ENCODE peak calls at places on chromosomes 13 and 19, in nine cellular contexts. D is adrenal gland, O is ovary, S is Kasumi-1, U is hippocampal formation, L is lung, V is NCI-H1092, G is kidney glomerular epithelial cell, Y is progenitor cell of endocrine pancreas. X is an unnamed sample.

GRCh38 chr19:56310462-56310861 is 4.2 kb downstream of the ZSCAN5A start:
- DNase-seq in D (no peak), O (no peak), S (no peak), U (no peak), L (no peak), V (no peak), G (no peak), Y (no peak), X (no peak)

GRCh38 chr13:112891477-112892401 is 77.3 kb upstream of the MCF2L start:
- DNase-seq in D (no peak), O (no peak), S (no peak), U (no peak), L (no peak), V (no peak), G (no peak), Y (no peak), X (no peak)

GRCh38 chr13:34161829-34162544 is 344.0 kb downstream of the RFC3 start:
- DNase-seq in D (no peak), O (no peak), S (no peak), U (no peak), L (no peak), V (peak; percentile 2), G (no peak), Y (no peak), X (no peak)

GRCh38 chr13:50156722-50157121 is 141.5 kb downstream of the KCNRG start:
- DNase-seq in D (no peak), O (no peak), S (no peak), U (no peak), L (no peak), V (no peak), G (no peak), Y (no peak), X (peak; percentile 44)

GRCh38 chr19:10380311-10381102 is at the start of gene TYK2:
- DNase-seq in D (peak; percentile 98), O (peak; percentile 98), S (peak; percentile 97), U (peak; percentile 95), L (peak; percentile 97), V (peak; percentile 99), G (peak; percentile 93), Y (peak; percentile 94), X (peak; percentile 99)

GRCh38 chr13:112893570-112894422 is 75.2 kb upstream of the MCF2L start:
- DNase-seq in D (no peak), O (peak; percentile 57), S (no peak), U (no peak), L (no peak), V (peak; percentile 54), G (no peak), Y (peak; percentile 70), X (no peak)

GRCh38 chr13:75181906-75182305 is 300.1 kb downstream of the TBC1D4 start:
- DNase-seq in D (no peak), O (no peak), S (no peak), U (no peak), L (no peak), V (no peak), G (peak; percentile 89), Y (no peak), X (no peak)

GRCh38 chr13:83215627-83216026 is 666.6 kb downstream of the SLITRK1 start:
- DNase-seq in D (no peak), O (no peak), S (no peak), U (no peak), L (no peak), V (no peak), G (no peak), Y (no peak), X (no peak)

GRCh38 chr19:33193864-33194362 is at the start of gene LRP3:
- DNase-seq in D (no peak), O (peak; percentile 82), S (peak; percentile 11), U (no peak), L (no peak), V (peak; percentile 13), G (no peak), Y (peak; percentile 43), X (no peak)

GRCh38 chr13:21637296-21637695 is 33.3 kb upstream of the MICU2 start:
- DNase-seq in D (peak; percentile 31), O (no peak), S (peak; percentile 44), U (no peak), L (peak; percentile 89), V (peak; percentile 70), G (peak; percentile 80), Y (no peak), X (no peak)

GRCh38 chr19:56840452-56841193 is at the start of the genes PEG3 and ZIM2:
- DNase-seq in D (peak; percentile 91), O (peak; percentile 95), S (no peak), U (peak; percentile 56), L (no peak), V (no peak), G (no peak), Y (no peak), X (no peak)

GRCh38 chr13:40146063-40146462 is 490.6 kb downstream of the COG6 start:
- DNase-seq in D (no peak), O (no peak), S (no peak), U (no peak), L (no peak), V (no peak), G (no peak), Y (no peak), X (no peak)

GRCh38 chr13:29805994-29806748 is 44.2 kb downstream of the UBL3 start:
- DNase-seq in D (no peak), O (no peak), S (no peak), U (no peak), L (no peak), V (no peak), G (no peak), Y (no peak), X (no peak)

GRCh38 chr13:99063952-99064351 is 86.1 kb upstream of the DOCK9 start:
- DNase-seq in D (no peak), O (no peak), S (no peak), U (no peak), L (no peak), V (no peak), G (no peak), Y (no peak), X (no peak)

GRCh38 chr13:28316841-28317240 is 178.1 kb downstream of the FLT1 start:
- DNase-seq in D (no peak), O (no peak), S (peak; percentile 18), U (no peak), L (no peak), V (no peak), G (no peak), Y (no peak), X (no peak)

GRCh38 chr13:111252449-111253124 is 67.9 kb upstream of the TEX29 start:
- DNase-seq in D (no peak), O (no peak), S (no peak), U (no peak), L (peak; percentile 19), V (no peak), G (no peak), Y (no peak), X (no peak)